ENCODE peak calls at places on chromosomes 2 and 18, in four cellular contexts. One of them, this sample, is unnamed.

GRCh38 chr2:10811552-10811951 is 1.0 kb downstream of the PDIA6 start:
- DNase-seq in body of pancreas: no peak
- DNase-seq in NB4: peak; percentile 34
- DNase-seq in astrocyte of the spinal cord: peak; percentile 20
- DNase-seq in this sample: no peak

GRCh38 chr18:56678836-56679565 is 27.8 kb downstream of the WDR7 start:
- DNase-seq in body of pancreas: no peak
- DNase-seq in NB4: no peak
- DNase-seq in astrocyte of the spinal cord: no peak
- DNase-seq in this sample: no peak

GRCh38 chr2:34787341-34787740 is 1188.2 kb upstream of the FAM98A start:
- DNase-seq in body of pancreas: no peak
- DNase-seq in NB4: no peak
- DNase-seq in astrocyte of the spinal cord: no peak
- DNase-seq in this sample: no peak

GRCh38 chr2:237980087-237980486 is 13.3 kb downstream of the UBE2F start:
- DNase-seq in body of pancreas: no peak
- DNase-seq in NB4: no peak
- DNase-seq in astrocyte of the spinal cord: no peak
- DNase-seq in this sample: no peak

GRCh38 chr2:140949932-140950331 is 1180.9 kb downstream of the LRP1B start:
- DNase-seq in body of pancreas: no peak
- DNase-seq in NB4: no peak
- DNase-seq in astrocyte of the spinal cord: no peak
- DNase-seq in this sample: no peak

GRCh38 chr2:215796160-215796559 is 217.2 kb downstream of the MREG start:
- DNase-seq in body of pancreas: no peak
- DNase-seq in NB4: peak; percentile 70
- DNase-seq in astrocyte of the spinal cord: peak; percentile 97
- DNase-seq in this sample: no peak

GRCh38 chr2:223084873-223085272 is 32.9 kb downstream of the KCNE4 start:
- DNase-seq in body of pancreas: peak; percentile 40
- DNase-seq in NB4: no peak
- DNase-seq in astrocyte of the spinal cord: peak; percentile 39
- DNase-seq in this sample: no peak

GRCh38 chr18:26920644-26921043 is 55.1 kb upstream of the AQP4 start:
- DNase-seq in body of pancreas: no peak
- DNase-seq in NB4: no peak
- DNase-seq in astrocyte of the spinal cord: no peak
- DNase-seq in this sample: no peak

GRCh38 chr2:223010641-223011040 is 41.3 kb upstream of the KCNE4 start:
- DNase-seq in body of pancreas: no peak
- DNase-seq in NB4: no peak
- DNase-seq in astrocyte of the spinal cord: peak; percentile 75
- DNase-seq in this sample: no peak

GRCh38 chr18:60247103-60247502 is 125.5 kb downstream of the MC4R start:
- DNase-seq in body of pancreas: no peak
- DNase-seq in NB4: no peak
- DNase-seq in astrocyte of the spinal cord: no peak
- DNase-seq in this sample: peak; percentile 16
- H3K4me3 ChIP-seq in body of pancreas: no peak overlapping the region
- H3K4me3 ChIP-seq in NB4: no peak overlapping the region
- H3K4me3 ChIP-seq in astrocyte of the spinal cord: no peak overlapping the region
- H3K4me3 ChIP-seq in this sample: no peak overlapping the region

DNA sequence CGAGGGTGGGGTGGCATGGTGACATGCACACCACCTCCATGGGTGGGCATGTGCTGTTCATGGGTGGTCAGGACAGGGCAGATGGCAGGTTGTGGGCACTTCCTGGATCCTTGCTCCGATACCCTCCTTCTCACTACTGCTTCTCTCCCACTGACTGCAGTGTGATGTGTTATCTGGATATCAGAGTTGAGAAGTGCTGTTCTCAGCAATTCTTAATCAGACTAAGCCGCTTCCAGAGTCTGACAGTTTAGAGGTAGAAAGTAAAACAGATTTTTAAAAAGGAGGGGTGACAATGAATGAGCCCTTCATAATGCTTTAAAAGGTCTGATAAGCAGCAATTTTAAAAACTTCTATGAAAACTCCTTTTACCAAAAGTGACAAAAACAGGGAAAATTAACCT is 33.9 kb downstream of the SIGLEC15 start:
- DNase-seq in body of pancreas: no peak
- DNase-seq in NB4: no peak
- DNase-seq in astrocyte of the spinal cord: no peak
- DNase-seq in this sample: no peak
- TF ChIP-seq CTCF in body of pancreas: no peak
- TF ChIP-seq CTCF in NB4: no peak
- TF ChIP-seq CTCF in astrocyte of the spinal cord: no peak
- TF ChIP-seq CTCF in this sample: no peak

GRCh38 chr18:69220529-69220928 is 180.2 kb upstream of the DOK6 start:
- DNase-seq in body of pancreas: no peak
- DNase-seq in NB4: no peak
- DNase-seq in astrocyte of the spinal cord: no peak
- DNase-seq in this sample: no peak

GRCh38 chr18:69215151-69215550 is 185.5 kb upstream of the DOK6 start:
- DNase-seq in body of pancreas: no peak
- DNase-seq in NB4: no peak
- DNase-seq in astrocyte of the spinal cord: no peak
- DNase-seq in this sample: no peak

GRCh38 chr18:69217271-69217670 is 183.4 kb upstream of the DOK6 start:
- DNase-seq in body of pancreas: no peak
- DNase-seq in NB4: no peak
- DNase-seq in astrocyte of the spinal cord: no peak
- DNase-seq in this sample: no peak

GRCh38 chr18:69222089-69222488 is 178.6 kb upstream of the DOK6 start:
- DNase-seq in body of pancreas: no peak
- DNase-seq in NB4: no peak
- DNase-seq in astrocyte of the spinal cord: no peak
- DNase-seq in this sample: no peak

DNA sequence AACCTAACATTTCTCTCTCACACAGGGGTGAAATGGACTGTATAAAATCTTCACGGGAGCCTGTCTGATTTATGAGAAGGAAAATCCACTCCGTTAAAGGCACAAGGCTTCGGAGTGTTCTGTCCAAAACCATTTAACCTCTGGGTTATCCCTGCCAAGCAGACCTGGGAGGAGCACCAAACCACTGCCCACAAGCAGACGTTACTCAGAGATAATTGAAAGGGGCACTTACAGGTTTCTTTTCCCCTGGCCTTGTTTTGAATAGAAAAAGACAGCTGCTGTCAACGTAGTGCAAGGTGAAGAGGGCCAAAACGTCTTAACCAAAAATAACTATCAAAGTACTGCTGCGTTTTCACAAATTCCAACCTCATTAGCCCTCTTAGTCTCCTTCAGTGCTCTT is 184.3 kb upstream of the DOK6 start:
- DNase-seq in body of pancreas: no peak
- DNase-seq in NB4: no peak
- DNase-seq in astrocyte of the spinal cord: no peak
- DNase-seq in this sample: peak; percentile 7
- H3K4me3 ChIP-seq in body of pancreas: no peak overlapping the region
- H3K4me3 ChIP-seq in NB4: no peak overlapping the region
- H3K4me3 ChIP-seq in astrocyte of the spinal cord: no peak overlapping the region
- H3K4me3 ChIP-seq in this sample: no peak overlapping the region

DNA sequence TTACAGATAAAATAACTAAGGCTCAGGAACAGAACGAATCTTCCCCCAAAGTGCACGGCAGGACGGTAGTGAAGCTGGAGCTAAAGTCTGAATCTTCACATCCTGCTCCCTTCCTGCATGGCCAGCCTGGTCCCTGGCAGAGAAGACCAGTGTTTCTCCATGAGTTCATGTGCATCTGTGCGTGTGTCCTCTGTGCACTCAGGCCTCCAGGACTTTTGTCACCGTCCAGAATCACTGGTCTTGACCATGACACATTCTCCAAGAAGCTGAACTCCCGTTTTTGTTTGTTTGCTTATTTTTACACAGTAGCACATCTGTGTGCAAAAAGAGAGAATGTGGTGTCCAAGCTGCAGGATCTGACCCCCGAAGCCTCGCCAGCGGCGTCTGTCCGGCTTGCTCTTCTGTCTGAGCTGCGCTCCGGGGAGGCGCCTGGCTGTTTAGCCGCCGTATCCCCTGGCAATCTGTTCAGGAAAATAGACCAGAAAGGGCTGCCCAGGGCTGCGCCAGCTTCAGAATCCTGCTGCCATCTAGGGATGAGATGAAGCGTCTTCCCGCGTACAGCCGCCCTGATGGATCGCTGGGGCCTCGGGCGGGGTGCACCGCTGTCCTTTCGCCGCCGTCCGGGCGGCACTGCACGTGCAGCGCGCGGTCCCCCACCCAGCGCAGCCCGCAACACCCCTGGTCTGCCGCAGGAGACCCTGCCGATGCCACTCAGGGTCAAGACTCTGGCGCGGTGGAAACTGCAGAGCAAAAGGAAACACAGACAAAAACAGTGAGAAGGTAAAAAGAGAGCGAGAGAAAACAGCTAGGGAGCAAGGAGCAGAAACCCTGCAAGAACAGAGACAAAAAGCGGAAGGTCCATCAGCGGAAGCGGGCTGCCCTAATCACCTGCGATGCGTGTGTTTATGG is 2113.6 kb upstream of the PIK3C3 start:
- DNase-seq in body of pancreas: peak; percentile 26
- DNase-seq in NB4: peak; percentile 6
- DNase-seq in astrocyte of the spinal cord: peak; percentile 89
- DNase-seq in this sample: no peak
- TF ChIP-seq CTCF in body of pancreas: peak; percentile 30
- TF ChIP-seq CTCF in NB4: no peak
- TF ChIP-seq CTCF in astrocyte of the spinal cord: peak; percentile 63
- TF ChIP-seq CTCF in this sample: no peak

This sample was measured in GM12865.